ENCODE peak calls at places on chromosomes 3 and 15, in four cellular contexts. H, Z, O and U are unnamed samples.
A peak's percentile ranks its signal among the peaks of the same experiment; 100 is the strongest.

GRCh38 chr3:78801923-78802587 is 965.7 kb downstream of the ROBO1 start:
- DNase-seq in O (no peak), H (no peak), Z (no peak), U (no peak)

GRCh38 chr3:180836766-180837165 is 75.7 kb upstream of the FXR1 start:
- DNase-seq in O (no peak), Z (no peak), H (no peak), U (no peak)

GRCh38 chr3:177213806-177214528 is 16.7 kb upstream of the TBL1XR1 start:
- DNase-seq in O (no peak), Z (no peak), H (no peak), U (no peak)

GRCh38 chr3:184260571-184261269 is 633 bp downstream of the CAMK2N2 start:
- DNase-seq in O (no peak), Z (no peak), H (no peak), U (no peak)

GRCh38 chr3:14154895-14155432 is 23.4 kb downstream of the XPC start:
- DNase-seq in Z (no peak), H (no peak), O (no peak), U (no peak)

GRCh38 chr15:68630205-68630555 is 51.4 kb downstream of the CORO2B start:
- DNase-seq in Z (no peak), H (no peak), O (no peak), U (no peak)

GRCh38 chr15:83504365-83504764 is 57.2 kb downstream of the SH3GL3 start:
- DNase-seq in Z (no peak), H (no peak), O (no peak), U (peak; percentile 33)

GRCh38 chr3:57974796-57975388 is 33.3 kb upstream of the FLNB start:
- DNase-seq in O (no peak), Z (no peak), H (no peak), U (peak; percentile 68)

GRCh38 chr15:36612063-36612788 is 32.8 kb downstream of the CDIN1 start:
- DNase-seq in O (no peak), Z (no peak), H (no peak), U (no peak)

GRCh38 chr3:13318626-13319470 is 101.3 kb downstream of the NUP210 start:
- DNase-seq in H (no peak), Z (no peak), O (no peak), U (no peak)

GRCh38 chr3:172836390-172836997 is 86.0 kb downstream of the ECT2 start:
- DNase-seq in O (no peak), H (no peak), Z (no peak), U (peak; percentile 17)

GRCh38 chr15:80527961-80528360 is 123.8 kb downstream of the ARNT2 start:
- DNase-seq in O (no peak), Z (no peak), H (no peak), U (no peak)

GRCh38 chr15:84621358-84621979 is 20.7 kb downstream of the ZSCAN2 start:
- DNase-seq in H (no peak), O (no peak), Z (no peak), U (no peak)

GRCh38 chr15:81939604-81940440 is 106.0 kb downstream of the MEX3B start:
- DNase-seq in H (no peak), O (no peak), Z (no peak), U (no peak)

GRCh38 chr15:63331456-63331855 is 50.2 kb downstream of the CA12 start:
- DNase-seq in Z (no peak), H (no peak), O (no peak), U (no peak)

GRCh38 chr3:36461588-36461987 is 81.3 kb downstream of the STAC start:
- DNase-seq in H (no peak), O (no peak), Z (no peak), U (no peak)

GRCh38 chr15:72201346-72202029 is 3.9 kb upstream of the GRAMD2A start:
- DNase-seq in H (no peak), O (no peak), Z (no peak), U (no peak)

GRCh38 chr15:73993211-73993994 is 1.1 kb upstream of the PML start:
- DNase-seq in H (no peak), O (no peak), Z (no peak), U (no peak)

GRCh38 chr3:50154476-50154839 is 666 bp upstream of the SEMA3F start:
- DNase-seq in O (no peak), H (no peak), Z (no peak), U (no peak)

GRCh38 chr15:90090226-90090848 is 11.9 kb downstream of the IDH2 start:
- DNase-seq in Z (no peak), O (no peak), H (no peak), U (no peak)

GRCh38 chr3:110027446-110027845 is 690.1 kb upstream of the DPPA4 start:
- DNase-seq in H (no peak), O (no peak), Z (no peak), U (peak; percentile 59)

GRCh38 chr15:40266828-40267304 is 16.0 kb downstream of the ANKRD63 start:
- DNase-seq in H (peak; percentile 57), O (no peak), Z (no peak), U (peak; percentile 94)

GRCh38 chr15:100103828-100104227 is 237.9 kb downstream of the ADAMTS17 start:
- DNase-seq in O (no peak), H (no peak), Z (no peak), U (no peak)

GRCh38 chr3:86995537-86995936 is 4.6 kb upstream of the VGLL3 start:
- DNase-seq in H (no peak), Z (no peak), O (no peak), U (peak; percentile 63)

GRCh38 chr15:42138411-42138810 is 18.0 kb downstream of the PLA2G4F start:
- DNase-seq in O (no peak), H (peak; percentile 10), Z (no peak), U (no peak)

GRCh38 chr3:128560768-128561167 is 67.8 kb upstream of the GATA2 start:
- DNase-seq in H (no peak), Z (no peak), O (peak; percentile 19), U (no peak)

GRCh38 chr15:70116317-70116716 is 18.6 kb upstream of the TLE3 start:
- DNase-seq in Z (no peak), H (no peak), O (no peak), U (no peak)

GRCh38 chr15:74175271-74176191 is 2.0 kb downstream of the ISLR start:
- DNase-seq in Z (no peak), H (no peak), O (peak; percentile 62), U (no peak)

GRCh38 chr3:46931631-46932441 is 44.7 kb downstream of the CCDC12 start:
- DNase-seq in H (peak; percentile 59), Z (peak; percentile 88), O (peak; percentile 86), U (peak; percentile 33)

GRCh38 chr15:28105793-28106192 is 6.7 kb upstream of the OCA2 start:
- DNase-seq in Z (no peak), H (no peak), O (no peak), U (no peak)

GRCh38 chr15:89361451-89362202 is 27.0 kb upstream of the POLG start:
- DNase-seq in H (peak; percentile 59), Z (no peak), O (peak; percentile 82), U (peak; percentile 67)

GRCh38 chr3:143901105-143901504 is 52.8 kb upstream of the SLC9A9 start:
- DNase-seq in O (no peak), Z (no peak), H (no peak), U (no peak)

GRCh38 chr15:90184786-90185704 is 16.1 kb upstream of the SEMA4B start:
- DNase-seq in O (peak; percentile 89), Z (peak; percentile 89), H (peak; percentile 74), U (peak; percentile 13)

GRCh38 chr3:52690560-52690959 is 4.7 kb downstream of the GNL3 start:
- DNase-seq in Z (no peak), O (no peak), H (no peak), U (no peak)

GRCh38 chr3:118144919-118145318 is 889.7 kb downstream of the IGSF11 start:
- DNase-seq in H (no peak), O (peak; percentile 32), Z (no peak), U (no peak)

GRCh38 chr3:188646592-188646991 is 492.6 kb downstream of the LPP start:
- DNase-seq in H (no peak), O (no peak), Z (no peak), U (no peak)

DNA sequence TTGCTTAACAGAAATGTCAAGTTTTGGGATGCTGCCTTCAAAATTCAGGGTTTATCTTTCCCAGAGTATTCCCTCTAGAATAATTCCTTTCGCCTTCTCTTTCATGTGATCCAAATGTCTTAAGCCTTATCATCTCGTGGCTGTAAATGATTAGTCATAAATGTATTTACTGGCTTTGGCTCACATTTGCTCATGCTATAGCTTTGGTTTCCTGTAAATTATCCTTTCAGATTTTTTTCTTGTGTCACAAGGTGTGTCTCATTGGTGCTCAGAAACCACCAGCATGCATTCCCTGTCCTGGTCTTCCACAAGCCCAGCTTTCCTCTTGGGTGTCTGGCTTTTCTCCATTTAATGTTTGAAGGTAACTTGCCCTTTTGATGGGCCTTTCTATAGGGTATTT is 692.7 kb upstream of the ALCAM start:
- DNase-seq in Z (no peak), O (no peak), H (no peak), U (no peak)
- H3K4me3 ChIP-seq in Z (no peak overlapping the region), O (no peak overlapping the region), H (no peak overlapping the region), U (no peak overlapping the region)

DNA sequence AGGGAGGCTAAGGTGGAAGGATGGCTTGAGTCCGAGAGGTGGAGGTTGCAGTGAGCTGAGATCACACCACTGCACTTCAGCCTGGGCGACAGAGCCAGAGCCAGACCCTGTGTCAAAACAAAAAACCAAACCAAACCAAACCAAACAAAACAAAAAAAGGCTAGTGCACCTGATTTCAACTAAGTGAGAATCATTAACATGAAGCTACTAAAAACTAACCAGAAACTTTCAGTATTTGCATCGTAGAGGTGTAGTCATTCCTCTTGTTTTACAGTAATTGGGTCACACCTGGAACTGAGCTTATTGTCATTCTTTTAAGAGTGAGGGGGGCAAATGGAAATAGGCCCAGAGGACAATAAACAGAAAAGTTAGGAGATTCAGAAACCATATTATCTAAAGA is 58.5 kb downstream of the ST6GAL1 start:
- DNase-seq in Z (no peak), H (no peak), O (no peak), U (no peak)
- H3K36me3 ChIP-seq in Z (no peaks in the 10 kb centered on the region), H (no peaks in the 10 kb centered on the region), O (no peaks in the 10 kb centered on the region), U (no peaks in the 10 kb centered on the region)

GRCh38 chr3:10816019-10816862 is at the start of gene SLC6A11:
- DNase-seq in H (no peak), O (no peak), Z (no peak), U (peak; percentile 33)

GRCh38 chr3:10817506-10817905 is 1.5 kb downstream of the SLC6A11 start:
- DNase-seq in Z (no peak), O (no peak), H (no peak), U (peak; percentile 8)

GRCh38 chr3:10814623-10815022 is 1.4 kb upstream of the SLC6A11 start:
- DNase-seq in H (no peak), O (no peak), Z (no peak), U (no peak)

GRCh38 chr3:10816863-10817253 is 830 bp downstream of the SLC6A11 start:
- DNase-seq in H (no peak), Z (no peak), O (no peak), U (no peak)

DNA sequence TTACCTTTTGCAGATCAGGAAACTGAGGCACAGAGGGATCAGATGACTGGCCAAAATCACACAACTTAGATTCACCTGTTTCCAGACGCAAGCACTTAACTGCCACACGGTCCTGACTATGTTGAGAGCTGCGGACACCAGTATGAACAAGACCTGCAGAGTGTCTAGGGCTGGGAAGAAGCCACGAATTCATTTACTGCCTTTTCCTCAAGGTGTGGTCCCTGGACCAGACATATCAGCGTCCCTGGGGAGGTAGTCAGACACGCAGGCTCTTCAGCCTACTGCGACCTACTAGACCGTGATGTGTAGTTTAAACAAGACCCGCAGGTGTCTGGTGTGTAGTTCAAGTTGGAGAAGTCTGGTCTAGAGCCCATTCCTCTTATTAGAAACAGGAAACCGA is 541 bp upstream of the SLC6A11 start:
- DNase-seq in O (no peak), Z (no peak), H (no peak), U (no peak)
- H3K4me3 ChIP-seq in O (peak overlapping the region; percentile 45), Z (no peak overlapping the region), H (no peak overlapping the region), U (no peak overlapping the region)

GRCh38 chr3:179336345-179336929 is 11.1 kb upstream of the MFN1 start:
- DNase-seq in Z (no peak), O (no peak), H (no peak), U (no peak)
- H3K36me3 ChIP-seq in Z (no peaks in the 10 kb centered on the region), O (peaks cover 9% of the 10 kb centered on the region), H (peaks cover 67% of the 10 kb centered on the region), U (peaks cover 59% of the 10 kb centered on the region)